ENCODE peak calls at places on chromosomes 1 and 21, in seven cellular contexts. One of them, this sample, is unnamed.

GRCh38 chr1:95467036-95467435 is 233.0 kb downstream of the RWDD3 start:
- DNase-seq in RWPE2: no peak
- DNase-seq in BJ: no peak
- DNase-seq in mucosa of descending colon: no peak
- DNase-seq in HCT116: no peak
- DNase-seq in PC-9: no peak
- DNase-seq in heart right ventricle: no peak
- DNase-seq in this sample: no peak

GRCh38 chr1:200972985-200973742 is 50.4 kb downstream of the KIF21B start:
- DNase-seq in RWPE2: no peak
- DNase-seq in BJ: no peak
- DNase-seq in mucosa of descending colon: peak
- DNase-seq in HCT116: no peak
- DNase-seq in PC-9: peak
- DNase-seq in heart right ventricle: no peak
- DNase-seq in this sample: no peak

GRCh38 chr1:39269791-39270342 is 65.4 kb downstream of the MACF1 start:
- DNase-seq in RWPE2: no peak
- DNase-seq in BJ: peak
- DNase-seq in mucosa of descending colon: no peak
- DNase-seq in HCT116: no peak
- DNase-seq in PC-9: no peak
- DNase-seq in heart right ventricle: no peak
- DNase-seq in this sample: peak

GRCh38 chr1:117051224-117052064 is 8.7 kb upstream of the TTF2 start:
- DNase-seq in RWPE2: no peak
- DNase-seq in BJ: no peak
- DNase-seq in mucosa of descending colon: peak
- DNase-seq in HCT116: no peak
- DNase-seq in PC-9: no peak
- DNase-seq in heart right ventricle: no peak
- DNase-seq in this sample: no peak

GRCh38 chr1:10941891-10942541 is 70.4 kb upstream of the TARDBP start:
- DNase-seq in RWPE2: no peak
- DNase-seq in BJ: no peak
- DNase-seq in mucosa of descending colon: peak
- DNase-seq in HCT116: no peak
- DNase-seq in PC-9: no peak
- DNase-seq in heart right ventricle: peak
- DNase-seq in this sample: peak

GRCh38 chr1:29412591-29412990 is 176.3 kb downstream of the PTPRU start:
- DNase-seq in RWPE2: no peak
- DNase-seq in BJ: no peak
- DNase-seq in mucosa of descending colon: no peak
- DNase-seq in HCT116: no peak
- DNase-seq in PC-9: no peak
- DNase-seq in heart right ventricle: no peak
- DNase-seq in this sample: no peak

GRCh38 chr1:54475357-54476230 is 69.4 kb upstream of the SSBP3 start:
- DNase-seq in RWPE2: no peak
- DNase-seq in BJ: no peak
- DNase-seq in mucosa of descending colon: no peak
- DNase-seq in HCT116: no peak
- DNase-seq in PC-9: peak
- DNase-seq in heart right ventricle: no peak
- DNase-seq in this sample: no peak

GRCh38 chr1:171730052-171730451 is 11.8 kb downstream of the VAMP4 start:
- DNase-seq in RWPE2: no peak
- DNase-seq in BJ: no peak
- DNase-seq in mucosa of descending colon: no peak
- DNase-seq in HCT116: no peak
- DNase-seq in PC-9: no peak
- DNase-seq in heart right ventricle: no peak
- DNase-seq in this sample: no peak

GRCh38 chr1:26739251-26739914 is 43.6 kb downstream of the ARID1A start:
- DNase-seq in RWPE2: no peak
- DNase-seq in BJ: no peak
- DNase-seq in mucosa of descending colon: no peak
- DNase-seq in HCT116: no peak
- DNase-seq in PC-9: no peak
- DNase-seq in heart right ventricle: no peak
- DNase-seq in this sample: no peak

GRCh38 chr1:66266350-66266749 is 267.6 kb upstream of the SGIP1 start:
- DNase-seq in RWPE2: peak
- DNase-seq in BJ: no peak
- DNase-seq in mucosa of descending colon: no peak
- DNase-seq in HCT116: peak
- DNase-seq in PC-9: no peak
- DNase-seq in heart right ventricle: no peak
- DNase-seq in this sample: no peak

GRCh38 chr21:25296239-25296638 is 311.0 kb downstream of the MRPL39 start:
- DNase-seq in RWPE2: no peak
- DNase-seq in BJ: no peak
- DNase-seq in mucosa of descending colon: no peak
- DNase-seq in HCT116: no peak
- DNase-seq in PC-9: no peak
- DNase-seq in heart right ventricle: no peak
- DNase-seq in this sample: no peak

GRCh38 chr1:229087339-229087738 is 183.6 kb upstream of the RAB4A start:
- DNase-seq in RWPE2: no peak
- DNase-seq in BJ: no peak
- DNase-seq in mucosa of descending colon: no peak
- DNase-seq in HCT116: no peak
- DNase-seq in PC-9: no peak
- DNase-seq in heart right ventricle: no peak
- DNase-seq in this sample: no peak

GRCh38 chr1:155008015-155008941 is 5.7 kb downstream of the ZBTB7B start:
- DNase-seq in RWPE2: peak
- DNase-seq in BJ: no peak
- DNase-seq in mucosa of descending colon: peak
- DNase-seq in HCT116: no peak
- DNase-seq in PC-9: no peak
- DNase-seq in heart right ventricle: no peak
- DNase-seq in this sample: no peak

DNA sequence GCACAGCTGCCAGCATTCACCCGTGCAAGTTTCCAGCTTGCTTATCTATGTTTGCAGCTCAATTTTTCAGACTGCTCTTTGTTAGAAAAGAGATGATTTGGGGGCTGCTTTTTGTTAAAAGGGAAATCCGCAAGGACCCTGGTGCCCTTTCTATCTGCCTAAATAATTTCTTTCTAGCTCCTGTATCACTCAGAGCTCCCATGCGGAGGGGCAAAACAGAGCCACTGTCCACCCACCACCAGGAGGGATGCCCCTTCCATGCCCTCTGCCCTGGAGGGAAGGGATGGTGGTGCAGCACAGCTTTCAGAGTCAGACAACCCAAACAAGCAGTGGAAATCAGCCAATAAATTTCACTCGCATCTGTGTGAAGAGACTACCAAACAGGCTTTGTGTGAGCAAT is 13.9 kb upstream of the SLC5A9 start:
- DNase-seq in RWPE2: no peak
- DNase-seq in BJ: no peak
- DNase-seq in mucosa of descending colon: no peak
- DNase-seq in HCT116: no peak
- DNase-seq in PC-9: no peak
- DNase-seq in heart right ventricle: no peak
- DNase-seq in this sample: no peak
- TF ChIP-seq CTCF in RWPE2: no peak
- TF ChIP-seq CTCF in BJ: no peak
- TF ChIP-seq CTCF in mucosa of descending colon: no peak
- TF ChIP-seq CTCF in HCT116: no peak
- TF ChIP-seq CTCF in PC-9: no peak
- TF ChIP-seq CTCF in heart right ventricle: no peak
- TF ChIP-seq CTCF in this sample: no peak

DNA sequence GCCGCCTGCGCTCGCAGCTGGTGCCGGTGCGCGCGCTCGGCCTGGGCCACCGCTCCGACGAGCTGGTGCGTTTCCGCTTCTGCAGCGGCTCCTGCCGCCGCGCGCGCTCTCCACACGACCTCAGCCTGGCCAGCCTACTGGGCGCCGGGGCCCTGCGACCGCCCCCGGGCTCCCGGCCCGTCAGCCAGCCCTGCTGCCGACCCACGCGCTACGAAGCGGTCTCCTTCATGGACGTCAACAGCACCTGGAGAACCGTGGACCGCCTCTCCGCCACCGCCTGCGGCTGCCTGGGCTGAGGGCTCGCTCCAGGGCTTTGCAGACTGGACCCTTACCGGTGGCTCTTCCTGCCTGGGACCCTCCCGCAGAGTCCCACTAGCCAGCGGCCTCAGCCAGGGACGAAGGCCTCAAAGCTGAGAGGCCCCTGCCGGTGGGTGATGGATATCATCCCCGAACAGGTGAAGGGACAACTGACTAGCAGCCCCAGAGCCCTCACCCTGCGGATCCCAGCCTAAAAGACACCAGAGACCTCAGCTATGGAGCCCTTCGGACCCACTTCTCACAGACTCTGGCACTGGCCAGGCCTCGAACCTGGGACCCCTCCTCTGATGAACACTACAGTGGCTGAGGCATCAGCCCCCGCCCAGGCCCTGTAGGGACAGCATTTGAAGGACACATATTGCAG is 3.0 kb downstream of the ARTN start:
- DNase-seq in RWPE2: no peak
- DNase-seq in BJ: no peak
- DNase-seq in mucosa of descending colon: peak
- DNase-seq in HCT116: no peak
- DNase-seq in PC-9: no peak
- DNase-seq in heart right ventricle: peak
- DNase-seq in this sample: no peak
- H3K4me3 ChIP-seq in RWPE2: peak
- H3K4me3 ChIP-seq in BJ: peak
- H3K4me3 ChIP-seq in mucosa of descending colon: peak
- H3K4me3 ChIP-seq in HCT116: no peak
- H3K4me3 ChIP-seq in PC-9: no peak
- H3K4me3 ChIP-seq in heart right ventricle: peak
- H3K4me3 ChIP-seq in this sample: no peak

DNA sequence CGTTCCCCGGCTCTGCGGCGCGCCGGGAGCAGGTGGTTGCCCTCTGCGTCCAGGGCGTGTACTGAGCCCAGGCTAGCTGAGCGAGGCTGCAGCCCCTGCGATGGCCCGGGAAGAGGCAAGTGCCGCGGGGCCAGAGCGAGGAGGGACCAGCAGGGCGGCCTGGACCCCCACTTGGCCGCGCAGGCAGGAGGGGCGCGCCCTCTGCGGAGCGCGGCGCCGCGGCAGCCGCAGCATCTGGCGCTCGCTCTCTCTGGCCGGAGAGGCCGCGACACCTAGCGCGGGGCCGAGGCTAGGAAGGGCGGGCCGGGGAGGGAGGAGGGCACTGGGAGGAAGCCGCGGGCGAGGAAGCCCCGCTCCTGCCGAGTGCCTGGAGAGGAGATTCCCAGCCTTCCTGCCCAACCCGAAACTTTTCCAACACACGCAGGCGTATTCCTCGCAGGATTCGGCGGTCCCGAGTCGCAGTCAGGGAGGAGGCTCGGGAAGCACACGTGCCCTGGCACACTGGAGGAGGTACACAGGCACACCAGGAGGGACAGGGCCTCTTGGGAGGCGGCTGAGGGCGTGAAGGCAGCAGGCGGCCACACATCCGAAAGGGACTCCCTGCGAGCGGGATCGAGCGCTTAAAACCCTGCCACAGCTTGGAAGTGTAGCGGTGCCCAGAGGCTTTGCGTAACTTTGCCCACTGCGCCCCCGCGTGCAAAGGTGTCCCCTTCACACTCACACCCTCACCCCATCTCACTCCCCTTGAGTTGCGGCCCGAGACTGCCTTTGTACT is 4.8 kb upstream of the PROX1 start:
- DNase-seq in RWPE2: no peak
- DNase-seq in BJ: no peak
- DNase-seq in mucosa of descending colon: peak
- DNase-seq in HCT116: no peak
- DNase-seq in PC-9: no peak
- DNase-seq in heart right ventricle: peak
- DNase-seq in this sample: no peak
- TF ChIP-seq CTCF in RWPE2: no peak
- TF ChIP-seq CTCF in BJ: no peak
- TF ChIP-seq CTCF in mucosa of descending colon: no peak
- TF ChIP-seq CTCF in HCT116: no peak
- TF ChIP-seq CTCF in PC-9: no peak
- TF ChIP-seq CTCF in heart right ventricle: peak
- TF ChIP-seq CTCF in this sample: no peak

GRCh38 chr1:220879509-220880366 is 495 bp downstream of the HLX start:
- DNase-seq in RWPE2: no peak
- DNase-seq in BJ: no peak
- DNase-seq in mucosa of descending colon: peak
- DNase-seq in HCT116: no peak
- DNase-seq in PC-9: no peak
- DNase-seq in heart right ventricle: peak
- DNase-seq in this sample: no peak

GRCh38 chr1:220884109-220884980 is 5.1 kb downstream of the HLX start:
- DNase-seq in RWPE2: no peak
- DNase-seq in BJ: no peak
- DNase-seq in mucosa of descending colon: no peak
- DNase-seq in HCT116: no peak
- DNase-seq in PC-9: no peak
- DNase-seq in heart right ventricle: peak
- DNase-seq in this sample: no peak

GRCh38 chr1:220880726-220881506 is 1.7 kb downstream of the HLX start:
- DNase-seq in RWPE2: no peak
- DNase-seq in BJ: no peak
- DNase-seq in mucosa of descending colon: peak
- DNase-seq in HCT116: no peak
- DNase-seq in PC-9: no peak
- DNase-seq in heart right ventricle: peak
- DNase-seq in this sample: no peak

GRCh38 chr1:220880367-220880680 is 1.1 kb downstream of the HLX start:
- DNase-seq in RWPE2: no peak
- DNase-seq in BJ: no peak
- DNase-seq in mucosa of descending colon: no peak
- DNase-seq in HCT116: no peak
- DNase-seq in PC-9: no peak
- DNase-seq in heart right ventricle: no peak
- DNase-seq in this sample: no peak

DNA sequence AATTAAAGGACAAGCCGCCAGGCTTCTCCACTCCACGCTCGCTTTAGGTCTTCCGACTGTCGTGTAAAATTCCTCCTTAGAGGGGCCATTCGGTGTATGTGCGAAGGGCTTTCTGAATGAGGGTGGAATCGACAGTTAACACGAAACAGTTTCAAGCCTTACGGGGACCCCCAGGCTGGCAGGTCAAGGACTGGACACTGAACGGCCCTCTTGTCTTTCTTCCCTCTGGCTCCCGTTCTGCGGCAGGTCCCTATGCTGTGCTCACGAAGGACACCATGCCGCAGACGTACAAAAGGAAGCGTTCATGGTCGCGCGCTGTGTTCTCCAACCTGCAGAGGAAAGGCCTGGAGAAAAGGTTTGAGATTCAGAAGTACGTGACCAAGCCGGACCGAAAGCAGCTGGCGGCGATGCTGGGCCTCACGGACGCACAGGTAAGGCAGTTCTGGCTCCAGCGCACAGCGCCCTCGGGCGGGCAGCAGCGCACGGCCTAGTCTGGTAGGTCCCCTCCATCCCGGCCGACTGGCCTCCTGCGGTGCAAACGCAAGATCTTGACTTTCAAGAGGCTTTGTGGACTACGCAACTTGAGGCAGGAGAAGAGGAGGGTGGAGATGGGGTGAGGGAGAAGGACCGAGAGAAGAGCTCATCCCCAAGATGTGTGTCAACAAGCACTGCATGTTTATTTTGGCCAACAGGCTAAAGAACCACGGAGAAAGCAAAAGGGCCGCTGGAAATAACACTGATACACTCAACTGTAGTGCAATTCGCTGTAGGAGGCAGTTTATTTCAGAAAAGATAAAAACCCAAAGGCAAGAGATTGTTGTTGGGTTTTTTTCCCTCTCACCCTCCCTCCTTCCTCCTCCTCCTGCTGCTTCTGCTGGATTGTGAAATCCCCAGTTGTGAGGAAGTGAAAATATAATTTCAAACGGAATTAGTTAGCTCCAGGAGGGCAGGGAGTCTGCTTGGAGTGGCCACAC is 3.0 kb downstream of the HLX start:
- DNase-seq in RWPE2: no peak
- DNase-seq in BJ: no peak
- DNase-seq in mucosa of descending colon: no peak
- DNase-seq in HCT116: no peak
- DNase-seq in PC-9: no peak
- DNase-seq in heart right ventricle: peak
- DNase-seq in this sample: no peak
- H3K4me3 ChIP-seq in RWPE2: no peak
- H3K4me3 ChIP-seq in BJ: no peak
- H3K4me3 ChIP-seq in mucosa of descending colon: no peak
- H3K4me3 ChIP-seq in HCT116: no peak
- H3K4me3 ChIP-seq in PC-9: no peak
- H3K4me3 ChIP-seq in heart right ventricle: peak
- H3K4me3 ChIP-seq in this sample: no peak

This sample was measured in AG09309.